ENCODE peak calls at places on chromosomes 2 and 18, in seven cellular contexts. H is esophagus squamous epithelium; A is CD8-positive, alpha-beta T cell; L is brain microvascular endothelial cell; Z is foreskin keratinocyte; Q is uterus; E is PC-9. B is an unnamed sample.

GRCh38 chr2:203683932-203684556 is 22.4 kb upstream of the CD28 start:
- DNase-seq in H (no peak), A (no peak), L (peak), Z (peak), Q (no peak), E (peak), B (no peak)

GRCh38 chr2:239012936-239013669 is 165.2 kb downstream of the TWIST2 start:
- DNase-seq in H (no peak), A (no peak), L (no peak), Z (no peak), Q (no peak), E (no peak), B (no peak)

GRCh38 chr2:18200771-18201170 is 322.3 kb downstream of the KCNS3 start:
- DNase-seq in H (no peak), A (no peak), L (no peak), Z (no peak), Q (no peak), E (no peak), B (no peak)

GRCh38 chr2:15313657-15314056 is 247.5 kb downstream of the NBAS start:
- DNase-seq in H (no peak), A (no peak), L (peak), Z (no peak), Q (no peak), E (no peak), B (no peak)

GRCh38 chr18:23662309-23663263 is at the start of gene ANKRD29:
- DNase-seq in H (no peak), A (peak), L (no peak), Z (no peak), Q (peak), E (no peak), B (no peak)

GRCh38 chr2:231189171-231189530 is 9.3 kb upstream of the ARMC9 start:
- DNase-seq in H (no peak), A (no peak), L (no peak), Z (no peak), Q (no peak), E (no peak), B (no peak)

GRCh38 chr2:44268259-44268649 is 7.0 kb upstream of the SLC3A1 start:
- DNase-seq in H (no peak), A (no peak), L (peak), Z (no peak), Q (no peak), E (peak), B (no peak)

GRCh38 chr2:235605306-235605998 is 111.6 kb downstream of the AGAP1 start:
- DNase-seq in H (no peak), A (no peak), L (peak), Z (peak), Q (peak), E (no peak), B (no peak)

GRCh38 chr2:219495531-219496122 is 3.1 kb upstream of the GMPPA start:
- DNase-seq in H (no peak), A (peak), L (peak), Z (no peak), Q (peak), E (peak), B (no peak)
- TF ChIP-seq CTCF in H (peak), A (no peak), L (peak), Z (peak), Q (peak), E (peak), B (peak)

GRCh38 chr2:46891956-46892553 is 23.6 kb downstream of the MCFD2 start:
- DNase-seq in H (no peak), A (no peak), L (no peak), Z (no peak), Q (no peak), E (no peak), B (no peak)
- H3K27ac ChIP-seq in H (no peak), A (no peak), L (no peak), Z (no peak), Q (no peak), E (no peak), B (no peak)

DNA sequence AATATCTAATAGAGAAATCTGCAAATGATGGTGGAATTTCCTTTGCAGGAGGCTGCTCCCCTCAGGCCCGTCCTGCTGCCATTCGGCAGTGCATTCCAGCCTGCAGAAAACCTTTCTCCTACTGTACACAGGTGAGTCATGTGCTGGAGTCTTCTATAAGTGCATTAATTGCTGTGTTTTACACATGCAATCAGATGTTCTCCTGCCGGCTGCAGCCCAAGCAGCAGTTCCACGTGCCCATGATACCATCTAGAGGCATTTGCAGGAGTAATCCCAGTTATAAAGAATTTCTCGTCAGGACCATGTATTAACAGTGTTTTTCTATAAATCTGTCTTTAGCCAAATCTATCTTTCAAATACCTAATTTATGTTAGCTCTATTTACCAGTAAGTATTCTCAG is 304.7 kb upstream of the HNMT start:
- DNase-seq in H (no peak), A (no peak), L (peak), Z (peak), Q (no peak), E (no peak), B (no peak)
- TF ChIP-seq CTCF in H (peak), A (no peak), L (no peak), Z (peak), Q (no peak), E (no peak), B (no peak)

DNA sequence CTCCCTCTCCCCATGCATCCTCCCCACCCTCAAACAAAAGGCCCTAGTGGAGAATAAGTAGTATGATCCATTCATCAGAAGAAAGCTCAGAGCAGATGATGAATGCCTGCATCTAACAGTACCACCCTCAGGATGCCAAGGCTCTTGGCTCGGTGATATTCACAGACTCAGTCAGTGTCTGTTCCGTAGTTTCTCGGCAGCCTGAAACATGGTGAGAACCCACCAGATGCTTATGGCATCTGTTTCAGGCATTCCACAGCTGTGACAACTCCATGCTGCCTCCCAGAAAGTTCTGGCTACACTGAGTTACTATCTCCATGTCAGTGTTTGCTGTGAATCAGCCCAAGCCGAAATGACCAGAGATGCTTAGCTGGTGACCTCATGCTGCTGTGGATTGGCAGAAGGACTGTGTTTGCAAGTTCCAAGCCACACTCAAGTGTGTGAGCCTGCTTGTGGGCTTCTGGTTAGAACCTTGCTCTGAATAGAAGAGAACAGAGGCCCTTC is 83.9 kb downstream of the WDSUB1 start:
- DNase-seq in H (no peak), A (no peak), L (peak), Z (peak), Q (peak), E (no peak), B (no peak)
- H3K27ac ChIP-seq in H (no peak), A (no peak), L (peak), Z (no peak), Q (peak), E (no peak), B (peak)

GRCh38 chr2:188852752-188853151 is 121.4 kb upstream of the COL3A1 start:
- DNase-seq in H (no peak), A (no peak), L (no peak), Z (no peak), Q (no peak), E (no peak), B (no peak)

GRCh38 chr2:188853307-188853706 is 120.9 kb upstream of the COL3A1 start:
- DNase-seq in H (no peak), A (no peak), L (no peak), Z (no peak), Q (no peak), E (no peak), B (no peak)

GRCh38 chr2:188845692-188846091 is 128.5 kb upstream of the COL3A1 start:
- DNase-seq in H (no peak), A (no peak), L (no peak), Z (no peak), Q (no peak), E (no peak), B (no peak)

GRCh38 chr2:188850786-188851185 is 123.4 kb upstream of the COL3A1 start:
- DNase-seq in H (no peak), A (no peak), L (no peak), Z (no peak), Q (peak), E (no peak), B (no peak)
- TF ChIP-seq CTCF in H (no peak), A (no peak), L (no peak), Z (no peak), Q (no peak), E (no peak), B (no peak)

GRCh38 chr18:68263481-68263880 is 451.4 kb downstream of the TMX3 start:
- DNase-seq in H (no peak), A (no peak), L (peak), Z (peak), Q (no peak), E (no peak), B (no peak)

GRCh38 chr18:68267583-68267982 is 447.3 kb downstream of the TMX3 start:
- DNase-seq in H (no peak), A (no peak), L (peak), Z (peak), Q (no peak), E (no peak), B (no peak)

GRCh38 chr18:68262697-68263293 is 452.1 kb downstream of the TMX3 start:
- DNase-seq in H (no peak), A (no peak), L (peak), Z (peak), Q (no peak), E (peak), B (no peak)
- H3K27ac ChIP-seq in H (no peak), A (no peak), L (peak), Z (peak), Q (no peak), E (no peak), B (no peak)

GRCh38 chr18:45213040-45213333 is 402.3 kb upstream of the SLC14A2 start:
- DNase-seq in H (no peak), A (no peak), L (no peak), Z (no peak), Q (no peak), E (no peak), B (no peak)
- TF ChIP-seq CTCF in H (no peak), A (peak), L (no peak), Z (no peak), Q (no peak), E (peak), B (no peak)

DNA sequence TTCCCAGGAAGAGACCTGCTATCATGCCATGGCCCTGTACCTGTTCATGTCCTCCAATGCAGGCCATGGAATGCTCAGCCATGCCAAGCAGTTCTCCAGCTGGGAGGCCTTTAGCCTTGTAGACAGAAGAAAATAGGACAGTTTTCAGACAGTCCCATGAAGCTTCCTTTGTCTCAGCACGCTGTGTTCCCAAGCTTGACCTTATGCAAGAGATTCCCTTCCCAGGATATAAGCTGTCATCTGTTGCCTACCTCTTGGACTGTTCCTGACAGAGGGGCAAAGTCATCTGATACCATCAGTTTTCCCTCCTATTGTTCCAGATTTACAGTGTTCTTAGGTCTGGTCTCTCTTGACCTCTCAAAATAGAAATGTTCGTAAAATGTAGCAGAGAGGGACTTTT is 96.6 kb upstream of the EML6 start:
- DNase-seq in H (no peak), A (no peak), L (no peak), Z (no peak), Q (no peak), E (no peak), B (no peak)
- H3K27ac ChIP-seq in H (no peak), A (no peak), L (peak), Z (no peak), Q (peak), E (no peak), B (no peak)

DNA sequence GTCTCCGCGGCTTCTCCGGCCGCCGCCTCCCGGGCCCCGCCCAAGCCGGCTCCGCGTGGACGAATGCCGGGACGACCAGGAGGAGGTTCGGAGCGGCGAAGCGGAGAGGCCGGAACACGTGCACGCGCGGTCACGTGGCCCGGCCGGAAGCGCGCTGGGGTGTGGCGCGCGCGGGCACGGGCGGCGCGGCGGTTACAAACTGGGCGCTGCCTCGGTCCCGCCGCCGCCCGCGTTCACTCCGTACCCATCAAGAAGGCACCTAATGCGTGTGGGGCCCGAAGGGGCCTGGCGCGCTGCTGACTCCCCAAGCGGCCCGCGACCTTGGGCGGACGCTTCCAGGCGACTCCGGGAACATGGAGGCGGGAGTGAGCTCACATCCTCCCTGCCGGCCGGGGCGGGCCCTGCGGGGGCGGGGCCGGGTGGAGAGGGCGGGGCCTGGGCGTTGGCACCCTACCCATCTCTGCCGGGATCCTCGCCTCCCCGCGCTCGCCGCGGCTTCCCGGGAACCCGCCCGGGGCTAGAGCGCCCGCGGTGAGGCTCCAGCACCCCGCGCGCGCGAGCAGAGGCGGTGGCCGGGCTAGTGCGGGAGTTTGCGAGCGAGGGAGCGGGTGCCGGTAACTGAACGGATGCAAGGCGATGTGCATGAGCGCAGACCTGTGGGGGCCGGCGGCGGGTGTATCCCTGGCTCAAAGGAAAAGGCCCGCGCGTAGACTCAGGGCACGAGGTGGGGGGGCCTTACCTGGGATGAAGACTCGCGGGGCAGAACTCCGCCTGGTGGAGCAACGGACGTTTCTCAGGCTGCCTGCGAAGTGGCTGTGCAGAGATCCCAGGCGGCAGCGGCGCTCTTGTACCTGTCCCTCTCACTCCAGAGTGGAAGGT is at the start of gene TMEM185B:
- DNase-seq in H (no peak), A (peak), L (peak), Z (peak), Q (peak), E (peak), B (peak)
- TF ChIP-seq CTCF in H (no peak), A (no peak), L (peak), Z (peak), Q (no peak), E (peak), B (no peak)